ENCODE peak calls at places on chromosomes 11 and 22, in nine cellular contexts. S is fibroblast of mammary gland, V is AG09309, X is neural progenitor cell, L is adrenal gland, W is uterus, O is fibroblast of lung, U is cardiac muscle cell, J is IMR-90. B is an unnamed sample.

GRCh38 chr11:100629671-100630070 is 57.4 kb upstream of the ARHGAP42 start:
- DNase-seq in S (peak; percentile 34), V (no peak), X (no peak), L (no peak), W (no peak), O (no peak), U (no peak), J (no peak), B (peak; percentile 71)

GRCh38 chr22:39920134-39920743 is 19.4 kb downstream of the GRAP2 start:
- DNase-seq in S (no peak), V (no peak), X (no peak), L (no peak), W (no peak), O (no peak), U (no peak), J (no peak), B (no peak)

GRCh38 chr11:69881467-69882269 is 62.5 kb upstream of the FGF3 start:
- DNase-seq in S (no peak), V (no peak), X (peak; percentile 75), L (no peak), W (no peak), O (no peak), U (peak; percentile 38), J (no peak), B (no peak)

GRCh38 chr11:13073119-13073981 is 64.2 kb downstream of the RASSF10 start:
- DNase-seq in S (peak; percentile 47), V (no peak), X (no peak), L (no peak), W (no peak), O (peak; percentile 89), U (no peak), J (peak; percentile 79), B (peak; percentile 62)

GRCh38 chr11:59891781-59892181 is 13.2 kb downstream of the OOSP3 start:
- DNase-seq in S (no peak), V (no peak), X (peak; percentile 64), L (no peak), W (no peak), O (peak; percentile 18), U (peak; percentile 38), J (no peak), B (peak; percentile 18)

GRCh38 chr11:5285703-5286102 is 16.0 kb upstream of the HBE1 start:
- DNase-seq in S (no peak), V (no peak), X (no peak), L (no peak), W (no peak), O (no peak), U (no peak), J (no peak), B (no peak)

GRCh38 chr11:75147191-75147874 is 3.6 kb upstream of the SLCO2B1 start:
- DNase-seq in S (no peak), V (no peak), X (no peak), L (no peak), W (no peak), O (no peak), U (no peak), J (no peak), B (no peak)

GRCh38 chr11:64774144-64774543 is 4.2 kb downstream of the SF1 start:
- DNase-seq in S (no peak), V (no peak), X (no peak), L (peak; percentile 72), W (no peak), O (no peak), U (no peak), J (no peak), B (no peak)

GRCh38 chr22:39559456-39560105 is 11.0 kb upstream of the CACNA1I start:
- DNase-seq in S (no peak), V (no peak), X (peak; percentile 67), L (peak; percentile 49), W (no peak), O (no peak), U (peak; percentile 43), J (no peak), B (no peak)

GRCh38 chr11:12449961-12450715 is 72.8 kb downstream of the PARVA start:
- DNase-seq in S (peak; percentile 46), V (no peak), X (no peak), L (no peak), W (no peak), O (peak; percentile 80), U (no peak), J (peak; percentile 58), B (peak; percentile 49)

GRCh38 chr11:67120881-67121710 is 2.0 kb downstream of the KDM2A start:
- DNase-seq in S (peak; percentile 58), V (no peak), X (no peak), L (peak; percentile 40), W (no peak), O (peak; percentile 36), U (peak; percentile 48), J (peak; percentile 45), B (peak; percentile 47)

GRCh38 chr22:29702931-29703594 is 16.7 kb upstream of the CABP7 start:
- DNase-seq in S (no peak), V (no peak), X (peak; percentile 45), L (no peak), W (no peak), O (no peak), U (no peak), J (no peak), B (no peak)

GRCh38 chr22:23696326-23696851 is 5.6 kb downstream of the RGL4 start:
- DNase-seq in S (no peak), V (no peak), X (no peak), L (no peak), W (no peak), O (peak; percentile 46), U (no peak), J (peak; percentile 56), B (peak; percentile 83)

GRCh38 chr11:27391336-27392015 is 28.5 kb upstream of the CCDC34 start:
- DNase-seq in S (no peak), V (no peak), X (peak; percentile 57), L (no peak), W (no peak), O (peak; percentile 42), U (no peak), J (no peak), B (no peak)
- H3K4me3 ChIP-seq in S (no peak overlapping the region), V (no peak overlapping the region), X (peak overlapping the region; percentile 32), L (no peak overlapping the region), W (no peak overlapping the region), O (no peak overlapping the region), U (no peak overlapping the region), J (no peak overlapping the region), B (no peak overlapping the region)

GRCh38 chr22:50271519-50271970 is 1.4 kb upstream of the MAPK11 start:
- DNase-seq in S (peak; percentile 35), V (no peak), X (peak; percentile 96), L (no peak), W (peak; percentile 62), O (peak; percentile 63), U (peak; percentile 64), J (peak; percentile 38), B (peak; percentile 64)

GRCh38 chr22:50275181-50276055 is 5.2 kb upstream of the MAPK11 start:
- DNase-seq in S (no peak), V (no peak), X (no peak), L (no peak), W (no peak), O (no peak), U (no peak), J (no peak), B (no peak)

GRCh38 chr22:50272103-50272782 is 2.1 kb upstream of the MAPK11 start:
- DNase-seq in S (peak; percentile 17), V (no peak), X (peak; percentile 45), L (no peak), W (no peak), O (peak; percentile 19), U (no peak), J (peak; percentile 13), B (no peak)

GRCh38 chr22:50276143-50276542 is 6.0 kb upstream of the MAPK11 start:
- DNase-seq in S (peak; percentile 60), V (no peak), X (no peak), L (peak; percentile 77), W (peak; percentile 53), O (peak; percentile 51), U (peak; percentile 29), J (peak; percentile 43), B (peak; percentile 76)

DNA sequence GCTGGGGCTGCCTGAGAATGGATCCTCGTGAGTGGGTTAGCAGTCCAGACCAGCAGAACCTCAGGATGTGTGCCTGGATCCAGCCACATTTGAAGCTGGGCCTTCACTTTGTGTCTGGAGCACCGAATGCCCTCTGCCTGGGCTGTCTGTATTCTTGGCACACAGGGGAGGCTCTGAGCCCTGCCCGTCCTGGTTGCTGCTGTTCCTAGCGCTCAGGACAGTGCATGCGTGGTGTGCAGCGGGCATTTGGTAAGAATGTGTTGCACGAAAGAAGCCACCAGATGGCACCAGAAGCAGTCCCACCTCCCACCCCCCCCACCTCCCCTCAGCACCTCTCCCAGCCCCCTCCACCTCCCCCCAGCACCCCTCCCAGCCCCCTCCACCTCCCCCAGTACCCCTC is 4.1 kb upstream of the MAPK11 start:
- DNase-seq in S (peak; percentile 62), V (no peak), X (peak; percentile 81), L (peak; percentile 88), W (no peak), O (peak; percentile 59), U (peak; percentile 71), J (peak; percentile 54), B (peak; percentile 69)
- TF ChIP-seq CTCF in S (peak; percentile 29), V (peak; percentile 33), X (peak; percentile 50), L (no peak), W (peak; percentile 45), O (peak; percentile 42), U (peak; percentile 30), J (peak; percentile 36), B (peak; percentile 53)

GRCh38 chr11:721913-722811 is 16.1 kb downstream of the EPS8L2 start:
- DNase-seq in S (no peak), V (no peak), X (no peak), L (no peak), W (no peak), O (no peak), U (no peak), J (no peak), B (no peak)
- H3K4me3 ChIP-seq in S (no peak overlapping the region), V (no peak overlapping the region), X (no peak overlapping the region), L (no peak overlapping the region), W (no peak overlapping the region), O (no peak overlapping the region), U (no peak overlapping the region), J (no peak overlapping the region), B (no peak overlapping the region)

GRCh38 chr11:813440-814096 is 3.8 kb downstream of the RPLP2 start:
- DNase-seq in S (peak; percentile 31), V (no peak), X (no peak), L (no peak), W (no peak), O (no peak), U (no peak), J (no peak), B (no peak)

GRCh38 chr11:812390-812789 is 2.6 kb downstream of the RPLP2 start:
- DNase-seq in S (no peak), V (no peak), X (no peak), L (no peak), W (no peak), O (no peak), U (no peak), J (no peak), B (no peak)

GRCh38 chr11:813037-813436 is 3.3 kb downstream of the RPLP2 start:
- DNase-seq in S (no peak), V (no peak), X (no peak), L (no peak), W (no peak), O (no peak), U (no peak), J (no peak), B (no peak)

GRCh38 chr11:810040-810567 is 337 bp downstream of the RPLP2 start:
- DNase-seq in S (no peak), V (no peak), X (no peak), L (no peak), W (no peak), O (no peak), U (no peak), J (no peak), B (no peak)

GRCh38 chr11:811446-812245 is 1.9 kb downstream of the RPLP2 start:
- DNase-seq in S (peak; percentile 32), V (no peak), X (no peak), L (no peak), W (no peak), O (no peak), U (no peak), J (no peak), B (peak; percentile 40)
- TF ChIP-seq CTCF in S (peak; percentile 4), V (peak; percentile 6), X (no peak), L (no peak), W (no peak), O (no peak), U (peak; percentile 17), J (peak; percentile 2), B (peak; percentile 34)